ENCODE peak calls at places on chromosomes 7 and 10, in ten cellular contexts. K is mesenteric fat pad, D is fibroblast of the aortic adventitia, T is NCI-H2171 treated with DMSO at 0.1 percent for 48 hours, C is NCI-H460, R is HuH-7.5, E is AG04450, V is HT1080, P is WERI-Rb-1, O is T47D. U is an unnamed sample.

GRCh38 chr10:75347211-75347610 is 54.4 kb downstream of the ZNF503 start:
- DNase-seq in K (no peak), D (no peak), T (peak), C (no peak), R (no peak), E (no peak), V (no peak), P (peak), O (no peak), U (no peak)

GRCh38 chr10:62069452-62070191 is 168.1 kb downstream of the ARID5B start:
- DNase-seq in K (no peak), D (no peak), T (no peak), C (no peak), R (no peak), E (no peak), V (no peak), P (no peak), O (no peak), U (no peak)

GRCh38 chr7:150408393-150409299 is 29.5 kb downstream of the ZNF775 start:
- DNase-seq in K (no peak), D (no peak), T (no peak), C (no peak), R (no peak), E (no peak), V (no peak), P (no peak), O (no peak), U (no peak)

GRCh38 chr7:1949681-1950055 is 279.6 kb downstream of the ELFN1 start:
- DNase-seq in K (no peak), D (no peak), T (no peak), C (no peak), R (no peak), E (no peak), V (no peak), P (no peak), O (no peak), U (no peak)

GRCh38 chr10:117221156-117221711 is 19.7 kb upstream of the SLC18A2 start:
- DNase-seq in K (no peak), D (peak), T (peak), C (peak), R (no peak), E (no peak), V (peak), P (no peak), O (no peak), U (no peak)

GRCh38 chr10:118594392-118595063 is 920 bp downstream of the PRLHR start:
- DNase-seq in K (no peak), D (peak), T (no peak), C (no peak), R (peak), E (no peak), V (no peak), P (peak), O (no peak), U (peak)

GRCh38 chr10:19745672-19746071 is 70.6 kb upstream of the PLXDC2 start:
- DNase-seq in K (no peak), D (no peak), T (no peak), C (no peak), R (no peak), E (no peak), V (peak), P (no peak), O (no peak), U (no peak)

GRCh38 chr10:116080553-116080952 is 192.5 kb downstream of the GFRA1 start:
- DNase-seq in K (no peak), D (no peak), T (no peak), C (no peak), R (no peak), E (no peak), V (peak), P (no peak), O (no peak), U (no peak)

GRCh38 chr7:39946693-39947092 is 3.4 kb upstream of the CDK13 start:
- DNase-seq in K (no peak), D (no peak), T (no peak), C (no peak), R (no peak), E (no peak), V (no peak), P (no peak), O (no peak), U (no peak)

GRCh38 chr7:37281368-37282092 is 167.1 kb downstream of the ELMO1 start:
- DNase-seq in K (no peak), D (no peak), T (no peak), C (no peak), R (no peak), E (no peak), V (no peak), P (no peak), O (no peak), U (no peak)

GRCh38 chr10:97003151-97003803 is 171.2 kb downstream of the LCOR start:
- DNase-seq in K (no peak), D (no peak), T (no peak), C (no peak), R (no peak), E (no peak), V (no peak), P (no peak), O (no peak), U (no peak)

U was measured in dermis microvascular lymphatic vessel endothelial cell.